ENCODE peak calls at places on chromosomes 7 and 10, in six cellular contexts. One of them, this sample, is unnamed.

GRCh38 chr10:3068201-3068967 is 1.0 kb downstream of the PFKP start:
- DNase-seq in IMR-90: peak
- DNase-seq in mesenchymal stem cell: peak
- DNase-seq in mesendoderm: peak
- DNase-seq in neuronal stem cell: no peak
- DNase-seq in H1: peak
- DNase-seq in this sample: peak

GRCh38 chr7:148204639-148205292 is 385.8 kb upstream of the C7orf33 start:
- DNase-seq in IMR-90: no peak
- DNase-seq in mesenchymal stem cell: no peak
- DNase-seq in mesendoderm: no peak
- DNase-seq in neuronal stem cell: no peak
- DNase-seq in H1: no peak
- DNase-seq in this sample: no peak

GRCh38 chr7:81691199-81691821 is 78.5 kb downstream of the HGF start:
- DNase-seq in IMR-90: peak
- DNase-seq in mesenchymal stem cell: no peak
- DNase-seq in mesendoderm: no peak
- DNase-seq in neuronal stem cell: no peak
- DNase-seq in H1: no peak
- DNase-seq in this sample: no peak

GRCh38 chr10:12960431-12960898 is 41.0 kb downstream of the CCDC3 start:
- DNase-seq in IMR-90: peak
- DNase-seq in mesenchymal stem cell: peak
- DNase-seq in mesendoderm: no peak
- DNase-seq in neuronal stem cell: no peak
- DNase-seq in H1: no peak
- DNase-seq in this sample: no peak

GRCh38 chr10:49803988-49804387 is 41.9 kb upstream of the OGDHL start:
- DNase-seq in IMR-90: no peak
- DNase-seq in mesenchymal stem cell: no peak
- DNase-seq in mesendoderm: no peak
- DNase-seq in neuronal stem cell: no peak
- DNase-seq in H1: no peak
- DNase-seq in this sample: no peak

GRCh38 chr7:98278936-98279335 is 2.5 kb upstream of the BRI3 start:
- DNase-seq in IMR-90: no peak
- DNase-seq in mesenchymal stem cell: no peak
- DNase-seq in mesendoderm: no peak
- DNase-seq in neuronal stem cell: no peak
- DNase-seq in H1: no peak
- DNase-seq in this sample: no peak

GRCh38 chr7:64308019-64308275 is 5.8 kb upstream of the ZNF736 start:
- DNase-seq in IMR-90: no peak
- DNase-seq in mesenchymal stem cell: no peak
- DNase-seq in mesendoderm: no peak
- DNase-seq in neuronal stem cell: no peak
- DNase-seq in H1: no peak
- DNase-seq in this sample: no peak

GRCh38 chr10:103942866-103943265 is 24.1 kb upstream of the SLK start:
- DNase-seq in IMR-90: no peak
- DNase-seq in mesenchymal stem cell: no peak
- DNase-seq in mesendoderm: no peak
- DNase-seq in neuronal stem cell: no peak
- DNase-seq in H1: no peak
- DNase-seq in this sample: no peak

GRCh38 chr10:29039659-29040309 is 249.1 kb upstream of the LYZL1 start:
- DNase-seq in IMR-90: peak
- DNase-seq in mesenchymal stem cell: peak
- DNase-seq in mesendoderm: peak
- DNase-seq in neuronal stem cell: no peak
- DNase-seq in H1: no peak
- DNase-seq in this sample: peak

GRCh38 chr7:73359306-73359705 is 31.3 kb downstream of the FKBP6 start:
- DNase-seq in IMR-90: no peak
- DNase-seq in mesenchymal stem cell: no peak
- DNase-seq in mesendoderm: no peak
- DNase-seq in neuronal stem cell: no peak
- DNase-seq in H1: no peak
- DNase-seq in this sample: no peak

GRCh38 chr7:73719806-73720169 is 319 bp upstream of the STX1A start:
- DNase-seq in IMR-90: no peak
- DNase-seq in mesenchymal stem cell: peak
- DNase-seq in mesendoderm: no peak
- DNase-seq in neuronal stem cell: no peak
- DNase-seq in H1: no peak
- DNase-seq in this sample: no peak

GRCh38 chr7:77759294-77759889 is 38.8 kb downstream of the TMEM60 start:
- DNase-seq in IMR-90: peak
- DNase-seq in mesenchymal stem cell: peak
- DNase-seq in mesendoderm: peak
- DNase-seq in neuronal stem cell: peak
- DNase-seq in H1: peak
- DNase-seq in this sample: peak

GRCh38 chr10:80921032-80921431 is 383.3 kb downstream of the SH2D4B start:
- DNase-seq in IMR-90: no peak
- DNase-seq in mesenchymal stem cell: no peak
- DNase-seq in mesendoderm: no peak
- DNase-seq in neuronal stem cell: no peak
- DNase-seq in H1: no peak
- DNase-seq in this sample: no peak

GRCh38 chr7:142391191-142391992 is 133.5 kb upstream of the PRSS58 start:
- DNase-seq in IMR-90: peak
- DNase-seq in mesenchymal stem cell: no peak
- DNase-seq in mesendoderm: peak
- DNase-seq in neuronal stem cell: peak
- DNase-seq in H1: peak
- DNase-seq in this sample: peak

GRCh38 chr10:133150656-133151055 is 9.4 kb upstream of the KNDC1 start:
- DNase-seq in IMR-90: no peak
- DNase-seq in mesenchymal stem cell: no peak
- DNase-seq in mesendoderm: no peak
- DNase-seq in neuronal stem cell: no peak
- DNase-seq in H1: peak
- DNase-seq in this sample: no peak

GRCh38 chr10:133154996-133155778 is 4.8 kb upstream of the KNDC1 start:
- DNase-seq in IMR-90: no peak
- DNase-seq in mesenchymal stem cell: no peak
- DNase-seq in mesendoderm: no peak
- DNase-seq in neuronal stem cell: no peak
- DNase-seq in H1: no peak
- DNase-seq in this sample: no peak

GRCh38 chr10:133154411-133154810 is 5.6 kb upstream of the KNDC1 start:
- DNase-seq in IMR-90: no peak
- DNase-seq in mesenchymal stem cell: no peak
- DNase-seq in mesendoderm: no peak
- DNase-seq in neuronal stem cell: no peak
- DNase-seq in H1: no peak
- DNase-seq in this sample: no peak

GRCh38 chr10:133150226-133150625 is 9.8 kb upstream of the KNDC1 start:
- DNase-seq in IMR-90: no peak
- DNase-seq in mesenchymal stem cell: no peak
- DNase-seq in mesendoderm: no peak
- DNase-seq in neuronal stem cell: no peak
- DNase-seq in H1: no peak
- DNase-seq in this sample: no peak

GRCh38 chr10:133151528-133151927 is 8.5 kb upstream of the KNDC1 start:
- DNase-seq in IMR-90: no peak
- DNase-seq in mesenchymal stem cell: no peak
- DNase-seq in mesendoderm: peak
- DNase-seq in neuronal stem cell: no peak
- DNase-seq in H1: peak
- DNase-seq in this sample: no peak
- H3K4ac ChIP-seq in IMR-90: no peak
- H3K4ac ChIP-seq in mesenchymal stem cell: no peak
- H3K4ac ChIP-seq in mesendoderm: no peak
- H3K4ac ChIP-seq in neuronal stem cell: no peak
- H3K4ac ChIP-seq in H1: no peak
- H3K4ac ChIP-seq in this sample: no peak

GRCh38 chr7:84191842-84192241 is 2.7 kb downstream of the SEMA3A start:
- DNase-seq in IMR-90: peak
- DNase-seq in mesenchymal stem cell: peak
- DNase-seq in mesendoderm: no peak
- DNase-seq in neuronal stem cell: no peak
- DNase-seq in H1: no peak
- DNase-seq in this sample: no peak
- H3K4me3 ChIP-seq in IMR-90: peak
- H3K4me3 ChIP-seq in mesenchymal stem cell: peak
- H3K4me3 ChIP-seq in mesendoderm: no peak
- H3K4me3 ChIP-seq in neuronal stem cell: no peak
- H3K4me3 ChIP-seq in H1: no peak
- H3K4me3 ChIP-seq in this sample: no peak

DNA sequence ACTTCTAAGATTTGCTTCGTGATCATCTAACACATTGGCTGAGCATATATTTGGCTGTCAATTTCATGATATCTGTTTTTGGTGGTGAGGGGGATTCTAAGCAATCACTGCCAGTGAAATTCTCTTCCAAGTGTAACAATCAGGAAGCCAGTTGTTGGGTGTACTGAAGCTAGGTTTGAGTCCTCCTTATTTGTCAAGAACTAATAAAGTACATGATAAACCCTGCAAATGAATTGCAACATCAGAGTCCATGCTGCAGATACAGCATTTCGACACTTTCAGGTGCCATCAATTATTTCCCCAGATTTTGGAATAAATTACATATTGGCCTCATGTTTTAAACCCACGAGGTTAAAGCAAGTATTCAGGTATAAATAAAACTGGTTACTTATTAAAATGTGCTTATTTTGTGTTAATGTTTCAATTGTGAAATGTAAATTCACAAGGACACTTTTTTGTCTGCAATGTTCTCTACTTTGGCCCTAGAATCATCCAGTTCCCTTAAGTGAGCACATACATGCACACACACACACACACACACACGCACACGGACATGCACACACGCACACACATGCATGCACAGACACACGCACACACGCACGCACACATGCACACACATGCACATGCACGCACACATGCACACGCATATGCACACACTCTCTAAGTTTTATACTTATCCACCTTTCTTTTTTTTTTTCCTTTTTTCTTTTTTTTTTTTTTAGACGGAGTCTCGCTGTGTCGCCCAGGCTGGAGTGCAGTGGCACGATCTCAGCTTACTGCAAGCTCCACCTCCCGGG is 510.2 kb upstream of the KLF6 start:
- DNase-seq in IMR-90: no peak
- DNase-seq in mesenchymal stem cell: no peak
- DNase-seq in mesendoderm: no peak
- DNase-seq in neuronal stem cell: no peak
- DNase-seq in H1: no peak
- DNase-seq in this sample: no peak
- H4K8ac ChIP-seq in IMR-90: no peak
- H4K8ac ChIP-seq in mesenchymal stem cell: no peak
- H4K8ac ChIP-seq in mesendoderm: no peak
- H4K8ac ChIP-seq in neuronal stem cell: no peak
- H4K8ac ChIP-seq in H1: no peak
- H4K8ac ChIP-seq in this sample: no peak

GRCh38 chr7:131607291-131608111 is 51.1 kb upstream of the PODXL start:
- DNase-seq in IMR-90: no peak
- DNase-seq in mesenchymal stem cell: no peak
- DNase-seq in mesendoderm: peak
- DNase-seq in neuronal stem cell: no peak
- DNase-seq in H1: no peak
- DNase-seq in this sample: peak

GRCh38 chr7:131603932-131604331 is 47.5 kb upstream of the PODXL start:
- DNase-seq in IMR-90: no peak
- DNase-seq in mesenchymal stem cell: no peak
- DNase-seq in mesendoderm: no peak
- DNase-seq in neuronal stem cell: no peak
- DNase-seq in H1: no peak
- DNase-seq in this sample: no peak

GRCh38 chr7:131604841-131605279 is 48.4 kb upstream of the PODXL start:
- DNase-seq in IMR-90: peak
- DNase-seq in mesenchymal stem cell: peak
- DNase-seq in mesendoderm: peak
- DNase-seq in neuronal stem cell: no peak
- DNase-seq in H1: no peak
- DNase-seq in this sample: peak

GRCh38 chr7:131606346-131607290 is 50.2 kb upstream of the PODXL start:
- DNase-seq in IMR-90: no peak
- DNase-seq in mesenchymal stem cell: no peak
- DNase-seq in mesendoderm: peak
- DNase-seq in neuronal stem cell: no peak
- DNase-seq in H1: no peak
- DNase-seq in this sample: peak

DNA sequence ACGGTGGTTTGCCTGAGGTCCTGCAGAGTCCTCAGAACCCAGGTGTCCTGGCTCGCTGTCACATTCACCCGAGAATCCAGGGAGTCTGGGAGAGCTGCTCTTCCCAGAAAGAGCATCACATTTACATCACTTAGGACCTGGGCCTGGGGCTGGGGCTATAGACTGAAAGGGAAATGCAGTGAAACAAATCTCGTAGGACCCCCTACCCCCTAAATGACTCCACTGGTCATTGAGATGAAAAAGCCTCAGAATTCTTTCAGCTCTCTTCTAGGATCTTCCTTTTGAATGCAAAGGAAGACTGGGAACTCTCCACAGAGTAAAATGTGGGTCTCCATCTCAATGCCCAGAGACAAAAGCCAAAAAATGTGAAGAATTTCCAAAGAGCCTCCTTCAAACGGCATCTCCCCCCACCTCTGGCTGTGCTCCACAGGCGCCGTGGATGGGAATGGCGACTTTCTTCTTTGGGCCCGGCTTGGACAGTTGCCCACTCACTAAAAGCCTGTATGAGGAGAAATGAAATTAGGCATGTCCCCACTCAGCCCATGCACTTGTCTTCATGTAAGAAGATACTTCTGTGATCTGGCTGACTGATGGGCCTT is 49.0 kb upstream of the PODXL start:
- DNase-seq in IMR-90: no peak
- DNase-seq in mesenchymal stem cell: no peak
- DNase-seq in mesendoderm: peak
- DNase-seq in neuronal stem cell: peak
- DNase-seq in H1: peak
- DNase-seq in this sample: no peak
- H3K4ac ChIP-seq in IMR-90: peak
- H3K4ac ChIP-seq in mesenchymal stem cell: no peak
- H3K4ac ChIP-seq in mesendoderm: peak
- H3K4ac ChIP-seq in neuronal stem cell: peak
- H3K4ac ChIP-seq in H1: peak
- H3K4ac ChIP-seq in this sample: no peak